ENCODE peak calls at places on chromosomes 7 and 10, in four cellular contexts. T is HCT116, W is left ventricle myocardium inferior, V is thoracic aorta. J is an unnamed sample.

GRCh38 chr10:120415709-120416330 is 41.2 kb upstream of the PLPP4 start:
- DNase-seq in T (no peak), W (no peak), V (no peak), J (no peak)

GRCh38 chr7:33979807-33980355 is 74.5 kb downstream of the BMPER start:
- DNase-seq in T (no peak), W (no peak), V (no peak), J (no peak)

GRCh38 chr10:78451592-78451991 is 417.9 kb downstream of the RPS24 start:
- DNase-seq in T (no peak), W (no peak), V (no peak), J (no peak)

GRCh38 chr7:79778786-79779382 is 325.4 kb upstream of the MAGI2 start:
- DNase-seq in T (no peak), W (no peak), V (no peak), J (no peak)

GRCh38 chr7:139735912-139736595 is 41.7 kb downstream of the HIPK2 start:
- DNase-seq in T (no peak), W (no peak), V (no peak), J (no peak)

GRCh38 chr10:31368724-31369123 is 49.7 kb downstream of the ZEB1 start:
- DNase-seq in T (no peak), W (no peak), V (no peak), J (no peak)

GRCh38 chr7:77320161-77320560 is 96.0 kb downstream of the GSAP start:
- DNase-seq in T (no peak), W (no peak), V (no peak), J (no peak)

GRCh38 chr10:47402681-47403301 is 18.7 kb upstream of the ZNF488 start:
- DNase-seq in T (peak; percentile 73), W (peak; percentile 49), V (no peak), J (no peak)

GRCh38 chr7:44060091-44060947 is 5.0 kb downstream of the PGAM2 start:
- DNase-seq in T (no peak), W (peak; percentile 12), V (no peak), J (no peak)

GRCh38 chr7:140213684-140214074 is 36.9 kb upstream of the KDM7A start:
- DNase-seq in T (no peak), W (no peak), V (no peak), J (no peak)

GRCh38 chr7:120402368-120402767 is 129.4 kb downstream of the KCND2 start:
- DNase-seq in T (no peak), W (no peak), V (no peak), J (no peak)

GRCh38 chr10:99834410-99834809 is 52.0 kb downstream of the ABCC2 start:
- DNase-seq in T (peak; percentile 12), W (no peak), V (no peak), J (no peak)

GRCh38 chr7:19405546-19405945 is 260.3 kb upstream of the FERD3L start:
- DNase-seq in T (no peak), W (no peak), V (no peak), J (no peak)

GRCh38 chr10:49740346-49741107 is 21.6 kb downstream of the OGDHL start:
- DNase-seq in T (no peak), W (no peak), V (no peak), J (no peak)

GRCh38 chr10:132485391-132485790 is 52.2 kb upstream of the INPP5A start:
- DNase-seq in T (no peak), W (no peak), V (no peak), J (no peak)

GRCh38 chr7:1919539-1920265 is 249.6 kb downstream of the ELFN1 start:
- DNase-seq in T (no peak), W (peak; percentile 63), V (no peak), J (peak; percentile 24)

GRCh38 chr10:124064676-124065075 is 28.7 kb downstream of the CHST15 start:
- DNase-seq in T (no peak), W (no peak), V (no peak), J (no peak)

GRCh38 chr7:139619367-139619657 is 95.8 kb downstream of the CLEC2L start:
- DNase-seq in T (no peak), W (no peak), V (no peak), J (no peak)

GRCh38 chr10:125283831-125284614 is 123.7 kb upstream of the CTBP2 start:
- DNase-seq in T (no peak), W (no peak), V (no peak), J (no peak)

GRCh38 chr7:39745320-39745719 is 121.9 kb downstream of the RALA start:
- DNase-seq in T (no peak), W (no peak), V (no peak), J (no peak)

GRCh38 chr10:101292194-101293006 is 61.6 kb upstream of the BTRC start:
- DNase-seq in T (no peak), W (peak; percentile 34), V (no peak), J (no peak)

GRCh38 chr7:81074406-81074805 is 155.6 kb upstream of the SEMA3C start:
- DNase-seq in T (no peak), W (no peak), V (no peak), J (no peak)

GRCh38 chr10:29865700-29866355 is 193.6 kb downstream of the JCAD start:
- DNase-seq in T (peak; percentile 16), W (no peak), V (no peak), J (no peak)

DNA sequence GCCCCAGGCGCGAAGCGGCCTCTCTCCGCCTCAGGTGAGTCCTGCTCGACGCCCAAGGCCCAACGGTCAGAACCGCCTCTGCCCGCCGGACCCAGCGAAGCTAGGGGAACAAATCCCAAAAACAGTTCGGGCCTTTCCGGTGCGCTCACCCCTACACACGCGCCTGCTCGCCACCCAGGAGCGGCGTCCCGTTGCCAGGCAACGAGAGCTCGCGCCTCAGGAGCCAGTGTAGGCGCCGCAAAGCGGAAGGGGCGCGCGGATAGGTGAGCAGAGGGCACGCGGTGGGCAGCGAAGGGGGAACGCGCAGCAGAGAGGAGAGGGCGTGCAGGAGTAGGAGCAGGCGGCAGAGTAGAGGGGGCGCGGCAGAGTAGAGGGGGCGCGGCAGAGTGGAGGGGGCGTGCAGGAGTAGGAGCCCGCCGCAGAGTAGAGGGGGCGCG is at the start of the genes DYDC1 and DYDC2:
- DNase-seq in T (no peak), W (peak; percentile 45), V (no peak), J (peak; percentile 8)
- H3K4me3 ChIP-seq in T (no peak within 1 kb of the TSS), W (peak within 1 kb of the TSS; percentile 61), V (peak within 1 kb of the TSS; percentile 70), J (no peak within 1 kb of the TSS)

GRCh38 chr7:16399265-16399801 is 22.0 kb downstream of the CRPPA start:
- DNase-seq in T (no peak), W (no peak), V (no peak), J (no peak)
- H3K9me3 ChIP-seq in T (peaks cover 43% of the 10 kb centered on the region), W (peaks cover 21% of the 10 kb centered on the region), V (peaks cover 7% of the 10 kb centered on the region), J (peaks cover 7% of the 10 kb centered on the region)

GRCh38 chr7:55130079-55130476 is 111.3 kb downstream of the EGFR start:
- DNase-seq in T (no peak), W (no peak), V (no peak), J (no peak)
- H3K4me1 ChIP-seq in T (peaks cover 84% of the 10 kb centered on the region), W (peaks cover 95% of the 10 kb centered on the region), V (peaks cover 62% of the 10 kb centered on the region), J (no peaks in the 10 kb centered on the region)

GRCh38 chr7:73768661-73769480 is 1.2 kb downstream of the CLDN3 start:
- DNase-seq in T (no peak), W (no peak), V (no peak), J (no peak)
- H3K4me3 ChIP-seq in T (no peak overlapping the region), W (no peak overlapping the region), V (peak overlapping the region; percentile 3), J (no peak overlapping the region)

GRCh38 chr10:131221632-131222277 is 89.8 kb downstream of the TCERG1L start:
- DNase-seq in T (no peak), W (no peak), V (no peak), J (no peak)

GRCh38 chr10:131223422-131223821 is 88.1 kb downstream of the TCERG1L start:
- DNase-seq in T (no peak), W (no peak), V (no peak), J (no peak)

GRCh38 chr10:131220601-131221171 is 90.8 kb downstream of the TCERG1L start:
- DNase-seq in T (no peak), W (no peak), V (no peak), J (no peak)

GRCh38 chr10:131224106-131224505 is 87.4 kb downstream of the TCERG1L start:
- DNase-seq in T (no peak), W (no peak), V (no peak), J (no peak)

DNA sequence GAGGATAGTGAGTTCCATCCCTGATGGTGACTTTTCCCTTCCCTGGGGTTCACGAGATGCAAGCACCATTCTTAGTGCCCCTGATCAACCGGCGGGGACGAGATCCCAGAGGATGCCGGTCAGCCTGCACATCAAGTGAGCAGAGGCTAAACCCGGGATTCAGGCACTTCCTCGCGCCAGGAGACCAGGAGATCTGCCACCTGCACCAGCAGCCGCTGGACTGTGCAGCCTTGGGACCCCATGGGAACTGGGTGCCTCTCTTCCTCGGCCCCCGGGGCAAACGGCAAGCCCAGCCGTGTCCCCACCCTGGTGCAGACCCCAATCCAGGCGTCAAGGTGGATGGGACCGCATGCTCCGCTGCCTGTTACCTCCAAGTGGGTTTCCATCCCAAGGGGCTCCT is 88.5 kb downstream of the TCERG1L start:
- DNase-seq in T (no peak), W (no peak), V (no peak), J (no peak)
- H3K9me3 ChIP-seq in T (no peaks in the 10 kb centered on the region), W (no peaks in the 10 kb centered on the region), V (no peaks in the 10 kb centered on the region), J (no peaks in the 10 kb centered on the region)

DNA sequence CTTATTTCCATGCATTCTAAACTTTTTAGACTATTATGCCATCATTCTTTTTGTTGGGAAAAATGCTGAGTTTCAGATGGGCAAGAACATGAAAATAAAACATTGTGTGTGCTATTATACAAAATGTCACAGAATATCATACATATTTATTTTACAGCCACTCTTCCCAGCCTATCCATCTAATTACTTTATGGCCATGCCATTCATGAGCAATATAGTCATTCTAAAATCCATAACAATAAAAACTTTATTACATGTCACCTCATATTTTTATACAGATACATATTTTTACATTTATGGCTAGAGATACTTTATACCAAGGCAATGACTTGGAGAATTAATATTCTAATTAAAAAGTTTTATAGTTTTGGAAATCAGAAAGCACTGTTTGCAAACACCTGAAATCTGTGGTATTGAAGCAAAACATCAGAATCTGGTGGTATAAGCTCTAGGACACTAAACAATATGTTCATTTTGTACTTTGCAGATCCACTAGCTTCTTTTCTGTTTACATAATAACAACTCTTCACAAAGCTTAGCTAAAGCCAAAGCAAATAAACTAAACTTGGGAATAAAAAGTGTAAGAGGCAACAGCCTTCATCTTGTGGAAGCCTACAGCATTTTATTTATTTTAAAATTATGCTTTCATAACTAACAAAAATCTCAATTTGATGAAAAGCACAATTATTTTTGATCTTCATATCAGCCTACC is 210.1 kb downstream of the RNLS start:
- DNase-seq in T (no peak), W (no peak), V (no peak), J (no peak)
- H3K4me1 ChIP-seq in T (no peaks in the 10 kb centered on the region), W (no peaks in the 10 kb centered on the region), V (no peaks in the 10 kb centered on the region), J (no peaks in the 10 kb centered on the region)

GRCh38 chr10:43851030-43851429 is 202.3 kb upstream of the ZNF32 start:
- DNase-seq in T (no peak), W (no peak), V (no peak), J (no peak)

GRCh38 chr10:43854042-43854441 is 205.4 kb upstream of the ZNF32 start:
- DNase-seq in T (peak; percentile 35), W (no peak), V (no peak), J (no peak)

GRCh38 chr10:43852644-43853214 is 204.0 kb upstream of the ZNF32 start:
- DNase-seq in T (no peak), W (no peak), V (no peak), J (no peak)

GRCh38 chr10:43852141-43852540 is 203.5 kb upstream of the ZNF32 start:
- DNase-seq in T (no peak), W (no peak), V (no peak), J (no peak)

GRCh38 chr10:43853369-43853768 is 204.7 kb upstream of the ZNF32 start:
- DNase-seq in T (no peak), W (no peak), V (no peak), J (no peak)
- H3K4me3 ChIP-seq in T (no peak overlapping the region), W (no peak overlapping the region), V (no peak overlapping the region), J (no peak overlapping the region)

GRCh38 chr10:51204076-51204475 is 129.8 kb downstream of the PRKG1 start:
- DNase-seq in T (no peak), W (no peak), V (no peak), J (no peak)
- H3K9me3 ChIP-seq in T (no peaks in the 10 kb centered on the region), W (no peaks in the 10 kb centered on the region), V (no peaks in the 10 kb centered on the region), J (no peaks in the 10 kb centered on the region)

J was measured in CD4-positive, alpha-beta memory T cell.